ENCODE peak calls at places on chromosome 4, in seven cellular contexts. C is hippocampal formation, I is K562, U is AG09319, D is immature natural killer cell, A is left lung, Z is foreskin fibroblast. Q is an unnamed sample.

GRCh38 chr4:106041294-106042002 is 146.2 kb downstream of the NPNT start:
- DNase-seq in C (no peak), I (no peak), U (no peak), D (no peak), A (no peak), Z (no peak), Q (no peak)

GRCh38 chr4:48162162-48162561 is 28.1 kb upstream of the TXK start:
- DNase-seq in C (no peak), I (no peak), U (no peak), D (no peak), A (no peak), Z (peak; percentile 47), Q (no peak)

GRCh38 chr4:126731062-126731461 is 901.7 kb upstream of the INTU start:
- DNase-seq in C (no peak), I (no peak), U (no peak), D (no peak), A (no peak), Z (no peak), Q (no peak)

GRCh38 chr4:20044502-20044911 is 207.2 kb upstream of the SLIT2 start:
- DNase-seq in C (no peak), I (no peak), U (peak; percentile 39), D (no peak), A (no peak), Z (peak; percentile 56), Q (no peak)

GRCh38 chr4:6201580-6202091 is 1.3 kb upstream of the JAKMIP1 start:
- DNase-seq in C (no peak), I (peak; percentile 15), U (no peak), D (no peak), A (no peak), Z (no peak), Q (no peak)

GRCh38 chr4:141686929-141687328 is 50.5 kb downstream of the IL15 start:
- DNase-seq in C (no peak), I (no peak), U (no peak), D (no peak), A (no peak), Z (peak; percentile 53), Q (no peak)

GRCh38 chr4:6768539-6768905 is 14.0 kb upstream of the KIAA0232 start:
- DNase-seq in C (no peak), I (no peak), U (no peak), D (no peak), A (peak; percentile 46), Z (peak; percentile 56), Q (no peak)

GRCh38 chr4:159256037-159256436 is 153.2 kb downstream of the RAPGEF2 start:
- DNase-seq in C (no peak), I (no peak), U (no peak), D (no peak), A (no peak), Z (no peak), Q (no peak)

GRCh38 chr4:156294577-156294976 is 340.9 kb upstream of the CTSO start:
- DNase-seq in C (no peak), I (no peak), U (no peak), D (no peak), A (no peak), Z (peak; percentile 83), Q (no peak)

GRCh38 chr4:177163532-177163931 is 146.1 kb upstream of the NEIL3 start:
- DNase-seq in C (no peak), I (no peak), U (no peak), D (no peak), A (no peak), Z (peak; percentile 63), Q (no peak)

GRCh38 chr4:85522836-85523235 is 47.9 kb downstream of the ARHGAP24 start:
- DNase-seq in C (no peak), I (no peak), U (no peak), D (no peak), A (no peak), Z (no peak), Q (no peak)

GRCh38 chr4:2194556-2194955 is 47.4 kb downstream of the HAUS3 start:
- DNase-seq in C (no peak), I (no peak), U (no peak), D (no peak), A (no peak), Z (no peak), Q (no peak)